ENCODE peak calls at places on chromosomes 16 and 17, in ten cellular contexts. O is heart left ventricle; A is Peyer's patch; C is heart right ventricle; Y is cardiac fibroblast; X is GM19239; J is nucleus accumbens; F is HT-29; G is activated effector memory CD4-positive, alpha-beta T cell treated with anti-CD3 and anti-CD28 coated beads, Interleukin-2, amount 50 U/mL, for 16 hours; K is ELR. U is an unnamed sample.

GRCh38 chr17:78252111-78252634 is 20.7 kb downstream of the TMEM235 start:
- DNase-seq in O (peak), Y (no peak), J (no peak), X (no peak), F (no peak), A (peak), K (no peak), G (peak), C (no peak), U (peak)

GRCh38 chr16:13081825-13082224 is 180.4 kb downstream of the SHISA9 start:
- DNase-seq in F (no peak), A (no peak), J (no peak), G (no peak), K (no peak), X (no peak), C (no peak), O (no peak), Y (no peak), U (no peak)

GRCh38 chr16:86929149-86929871 is 351.0 kb downstream of the FOXL1 start:
- DNase-seq in K (peak), X (no peak), F (no peak), O (peak), A (no peak), G (peak), Y (peak), C (peak), J (no peak), U (no peak)

GRCh38 chr17:6556121-6557039 is at the start of gene PITPNM3:
- DNase-seq in Y (no peak), F (no peak), K (no peak), O (no peak), X (no peak), J (no peak), A (no peak), G (no peak), C (no peak), U (no peak)

GRCh38 chr16:70481929-70482536 is 27.6 kb downstream of the FCSK start:
- DNase-seq in K (peak), A (no peak), O (peak), F (no peak), X (no peak), Y (peak), J (no peak), G (no peak), C (no peak), U (no peak)

GRCh38 chr16:53726625-53727024 is 22.7 kb downstream of the FTO start:
- DNase-seq in G (no peak), F (peak), C (no peak), J (no peak), O (no peak), A (no peak), Y (peak), K (peak), X (no peak), U (no peak)

GRCh38 chr16:23333034-23333579 is 31.0 kb downstream of the SCNN1B start:
- DNase-seq in K (no peak), X (no peak), C (no peak), O (no peak), G (no peak), Y (peak), A (no peak), F (no peak), J (no peak), U (no peak)

GRCh38 chr16:89599451-89599858 is 14.0 kb upstream of the DPEP1 start:
- DNase-seq in K (peak), C (no peak), F (peak), Y (no peak), J (no peak), A (peak), O (no peak), X (no peak), G (no peak), U (no peak)

GRCh38 chr17:40554646-40555295 is 10.5 kb downstream of the CCR7 start:
- DNase-seq in J (no peak), O (no peak), K (no peak), F (no peak), C (no peak), A (peak), X (no peak), G (peak), Y (no peak), U (no peak)

GRCh38 chr17:43444223-43445008 is 39.4 kb upstream of the DHX8 start:
- DNase-seq in C (no peak), X (no peak), A (no peak), F (no peak), J (no peak), K (no peak), Y (no peak), O (no peak), G (no peak), U (no peak)

GRCh38 chr17:79923974-79924638 is 84.9 kb upstream of the CBX4 start:
- DNase-seq in F (peak), K (peak), J (no peak), X (no peak), A (peak), Y (peak), O (no peak), C (no peak), G (peak), U (no peak)

GRCh38 chr17:56979091-56979480 is 1.2 kb downstream of the SCPEP1 start:
- DNase-seq in F (no peak), A (no peak), J (no peak), K (no peak), X (no peak), C (no peak), Y (no peak), G (no peak), O (no peak), U (no peak)

GRCh38 chr17:37779554-37779953 is 34.7 kb upstream of the HNF1B start:
- DNase-seq in C (no peak), F (no peak), O (no peak), A (no peak), J (no peak), K (peak), X (no peak), Y (peak), G (no peak), U (no peak)

GRCh38 chr17:5043524-5043923 is 8.3 kb upstream of the SLC52A1 start:
- DNase-seq in A (no peak), O (no peak), C (no peak), G (no peak), F (no peak), X (no peak), Y (no peak), K (no peak), J (no peak), U (no peak)

GRCh38 chr16:30185683-30186421 is 2.5 kb downstream of the CORO1A start:
- DNase-seq in Y (no peak), G (peak), J (no peak), C (peak), O (peak), X (peak), K (no peak), F (no peak), A (peak), U (peak)

GRCh38 chr16:68492151-68492500 is 43.8 kb upstream of the SMPD3 start:
- DNase-seq in J (no peak), A (no peak), K (no peak), C (no peak), G (no peak), Y (no peak), X (no peak), O (no peak), F (peak), U (no peak)

GRCh38 chr17:59848778-59849177 is 44.0 kb downstream of the TUBD1 start:
- DNase-seq in Y (peak), A (peak), C (peak), K (no peak), F (no peak), O (peak), J (no peak), G (peak), X (no peak), U (no peak)

GRCh38 chr16:7405166-7405565 is 72.5 kb downstream of the RBFOX1 start:
- DNase-seq in J (peak), F (peak), O (peak), C (peak), K (no peak), A (no peak), G (no peak), Y (no peak), X (no peak), U (no peak)

GRCh38 chr17:45233423-45233924 is 11.8 kb downstream of the FMNL1 start:
- DNase-seq in J (no peak), C (no peak), K (no peak), F (no peak), A (no peak), Y (no peak), G (peak), O (no peak), X (no peak), U (no peak)

GRCh38 chr17:38751803-38752118 is 780 bp upstream of the PSMB3 start:
- DNase-seq in A (peak), J (peak), K (peak), F (peak), Y (peak), X (no peak), C (peak), O (peak), G (peak), U (peak)

GRCh38 chr17:75764711-75765421 is at the start of gene GALK1:
- DNase-seq in K (peak), F (peak), A (peak), C (peak), Y (peak), G (peak), O (peak), X (peak), J (peak), U (peak)

GRCh38 chr16:10039220-10040096 is 142.8 kb downstream of the GRIN2A start:
- DNase-seq in A (no peak), G (no peak), F (no peak), J (peak), C (peak), O (no peak), Y (no peak), K (peak), X (peak), U (no peak)

GRCh38 chr17:17198281-17198680 is 7.9 kb downstream of the PLD6 start:
- DNase-seq in O (no peak), C (no peak), F (no peak), X (no peak), G (no peak), Y (no peak), A (no peak), K (peak), J (no peak), U (no peak)

GRCh38 chr17:37849617-37849972 is 74.6 kb upstream of the TBC1D3K start:
- DNase-seq in A (no peak), C (no peak), O (no peak), K (no peak), Y (no peak), F (no peak), X (no peak), G (no peak), J (no peak), U (no peak)

GRCh38 chr17:49676276-49676868 is 1.5 kb downstream of the SPOP start:
- DNase-seq in K (peak), X (peak), C (no peak), G (no peak), O (no peak), J (no peak), F (no peak), A (no peak), Y (peak), U (no peak)

GRCh38 chr16:5581428-5581827 is 483.8 kb upstream of the EEF2KMT start:
- DNase-seq in G (no peak), K (no peak), F (no peak), X (no peak), O (no peak), A (no peak), J (no peak), Y (no peak), C (no peak), U (no peak)

GRCh38 chr16:11871193-11871592 is 19.9 kb upstream of the RSL1D1 start:
- DNase-seq in F (no peak), A (no peak), C (no peak), K (peak), G (no peak), Y (peak), O (no peak), J (no peak), X (no peak), U (no peak)

GRCh38 chr16:2142942-2143868 is 5.2 kb upstream of the RAB26 start:
- DNase-seq in K (no peak), C (no peak), J (peak), A (no peak), F (no peak), O (no peak), Y (no peak), X (no peak), G (no peak), U (no peak)

GRCh38 chr16:29862383-29862883 is 593 bp downstream of the CDIPT start:
- DNase-seq in Y (peak), A (peak), J (no peak), X (no peak), O (no peak), F (peak), G (no peak), K (peak), C (no peak), U (no peak)

GRCh38 chr17:50466371-50467113 is 2.1 kb downstream of the CHAD start:
- DNase-seq in F (no peak), O (no peak), A (peak), G (no peak), C (no peak), Y (no peak), J (no peak), X (no peak), K (no peak), U (no peak)

GRCh38 chr16:14496786-14497185 is 133.3 kb downstream of the PARN start:
- DNase-seq in J (no peak), X (no peak), F (no peak), K (no peak), Y (no peak), G (no peak), A (no peak), C (no peak), O (no peak), U (no peak)

GRCh38 chr17:9105068-9105868 is 84.0 kb downstream of the NTN1 start:
- DNase-seq in O (no peak), A (no peak), Y (no peak), X (no peak), G (peak), F (no peak), J (no peak), C (no peak), K (no peak), U (no peak)